ENCODE peak calls at places on chromosomes 7 and 10, in nine cellular contexts. One of them, this sample, is unnamed.

GRCh38 chr7:140251824-140252555 is 75.2 kb upstream of the KDM7A start:
- DNase-seq in PC-3: no peak
- DNase-seq in sigmoid colon: no peak
- DNase-seq in kidney epithelial cell: no peak
- DNase-seq in breast epithelium: no peak
- DNase-seq in psoas muscle: no peak
- DNase-seq in cardiac fibroblast: no peak
- DNase-seq in Caco-2: no peak
- DNase-seq in heart left ventricle: no peak
- DNase-seq in this sample: no peak

GRCh38 chr10:126216221-126216701 is 172.0 kb downstream of the ADAM12 start:
- DNase-seq in PC-3: no peak
- DNase-seq in sigmoid colon: no peak
- DNase-seq in kidney epithelial cell: no peak
- DNase-seq in breast epithelium: no peak
- DNase-seq in psoas muscle: no peak
- DNase-seq in cardiac fibroblast: peak; percentile 51
- DNase-seq in Caco-2: no peak
- DNase-seq in heart left ventricle: no peak
- DNase-seq in this sample: no peak

GRCh38 chr10:112778579-112778978 is 171.5 kb upstream of the TCF7L2 start:
- DNase-seq in PC-3: peak; percentile 65
- DNase-seq in sigmoid colon: no peak
- DNase-seq in kidney epithelial cell: no peak
- DNase-seq in breast epithelium: no peak
- DNase-seq in psoas muscle: no peak
- DNase-seq in cardiac fibroblast: peak; percentile 16
- DNase-seq in Caco-2: no peak
- DNase-seq in heart left ventricle: no peak
- DNase-seq in this sample: no peak

GRCh38 chr7:72444023-72444776 is 32.1 kb upstream of the CALN1 start:
- DNase-seq in PC-3: no peak
- DNase-seq in sigmoid colon: no peak
- DNase-seq in kidney epithelial cell: no peak
- DNase-seq in breast epithelium: no peak
- DNase-seq in psoas muscle: no peak
- DNase-seq in cardiac fibroblast: no peak
- DNase-seq in Caco-2: no peak
- DNase-seq in heart left ventricle: no peak
- DNase-seq in this sample: no peak

GRCh38 chr7:50584793-50585399 is 19.7 kb upstream of the DDC start:
- DNase-seq in PC-3: peak; percentile 87
- DNase-seq in sigmoid colon: no peak
- DNase-seq in kidney epithelial cell: peak; percentile 12
- DNase-seq in breast epithelium: peak; percentile 49
- DNase-seq in psoas muscle: no peak
- DNase-seq in cardiac fibroblast: no peak
- DNase-seq in Caco-2: peak; percentile 50
- DNase-seq in heart left ventricle: no peak
- DNase-seq in this sample: no peak

GRCh38 chr7:30175171-30175570 is 40.4 kb downstream of the MTURN start:
- DNase-seq in PC-3: no peak
- DNase-seq in sigmoid colon: no peak
- DNase-seq in kidney epithelial cell: no peak
- DNase-seq in breast epithelium: no peak
- DNase-seq in psoas muscle: no peak
- DNase-seq in cardiac fibroblast: peak; percentile 55
- DNase-seq in Caco-2: no peak
- DNase-seq in heart left ventricle: no peak
- DNase-seq in this sample: no peak

GRCh38 chr7:122689346-122690109 is 9.4 kb downstream of the RNF133 start:
- DNase-seq in PC-3: no peak
- DNase-seq in sigmoid colon: no peak
- DNase-seq in kidney epithelial cell: no peak
- DNase-seq in breast epithelium: no peak
- DNase-seq in psoas muscle: no peak
- DNase-seq in cardiac fibroblast: no peak
- DNase-seq in Caco-2: no peak
- DNase-seq in heart left ventricle: no peak
- DNase-seq in this sample: no peak

GRCh38 chr10:128709975-128710794 is 584.0 kb upstream of the MKI67 start:
- DNase-seq in PC-3: no peak
- DNase-seq in sigmoid colon: no peak
- DNase-seq in kidney epithelial cell: no peak
- DNase-seq in breast epithelium: peak; percentile 12
- DNase-seq in psoas muscle: no peak
- DNase-seq in cardiac fibroblast: no peak
- DNase-seq in Caco-2: no peak
- DNase-seq in heart left ventricle: no peak
- DNase-seq in this sample: no peak

GRCh38 chr10:117461766-117462423 is 80.7 kb upstream of the EMX2 start:
- DNase-seq in PC-3: peak; percentile 91
- DNase-seq in sigmoid colon: peak; percentile 95
- DNase-seq in kidney epithelial cell: peak; percentile 92
- DNase-seq in breast epithelium: no peak
- DNase-seq in psoas muscle: peak; percentile 65
- DNase-seq in cardiac fibroblast: peak; percentile 88
- DNase-seq in Caco-2: peak; percentile 58
- DNase-seq in heart left ventricle: no peak
- DNase-seq in this sample: no peak

GRCh38 chr7:157673573-157673972 is 336.8 kb downstream of the DNAJB6 start:
- DNase-seq in PC-3: no peak
- DNase-seq in sigmoid colon: peak; percentile 40
- DNase-seq in kidney epithelial cell: no peak
- DNase-seq in breast epithelium: no peak
- DNase-seq in psoas muscle: no peak
- DNase-seq in cardiac fibroblast: no peak
- DNase-seq in Caco-2: peak; percentile 32
- DNase-seq in heart left ventricle: no peak
- DNase-seq in this sample: no peak

DNA sequence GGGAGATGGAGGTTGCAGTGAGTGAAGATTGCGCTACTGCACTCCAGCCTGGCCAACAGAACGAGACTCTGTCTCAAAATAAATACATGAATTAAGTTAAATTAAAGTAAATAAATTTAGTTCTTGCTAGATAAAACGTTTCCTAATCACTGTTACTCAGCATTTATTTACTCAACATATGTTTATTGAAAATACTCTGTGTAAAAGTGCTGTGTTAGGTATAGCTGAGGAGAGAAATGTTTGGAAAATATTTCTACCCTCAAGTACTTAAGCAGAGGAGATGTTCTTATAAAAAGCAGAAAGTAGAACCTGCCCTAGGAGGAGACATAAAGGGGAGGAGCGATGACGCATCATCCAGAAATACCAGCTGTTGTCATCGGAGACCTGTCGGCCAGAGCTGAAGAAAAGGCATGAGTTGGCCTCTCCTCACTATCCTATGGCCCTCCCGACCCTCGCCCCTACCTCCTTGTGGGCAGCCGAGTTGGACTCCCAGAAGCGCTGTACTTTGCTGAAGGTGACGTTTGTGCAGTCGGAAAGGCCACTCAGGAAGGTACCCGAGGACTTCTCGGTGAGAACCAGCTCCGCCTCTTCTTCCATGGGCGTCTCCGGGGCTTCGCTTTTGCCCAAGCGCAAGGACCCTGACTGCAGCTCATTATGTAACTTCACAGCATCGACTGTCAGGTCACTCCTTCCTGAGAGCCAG is 1.1 kb downstream of the RRP12 start:
- DNase-seq in PC-3: peak; percentile 75
- DNase-seq in sigmoid colon: no peak
- DNase-seq in kidney epithelial cell: no peak
- DNase-seq in breast epithelium: no peak
- DNase-seq in psoas muscle: peak; percentile 51
- DNase-seq in cardiac fibroblast: peak; percentile 68
- DNase-seq in Caco-2: peak; percentile 67
- DNase-seq in heart left ventricle: no peak
- DNase-seq in this sample: no peak
- H3K4me3 ChIP-seq in PC-3: peak overlapping the region; percentile 99
- H3K4me3 ChIP-seq in sigmoid colon: peak overlapping the region; percentile 86
- H3K4me3 ChIP-seq in kidney epithelial cell: peak overlapping the region; percentile 85
- H3K4me3 ChIP-seq in breast epithelium: peak overlapping the region; percentile 76
- H3K4me3 ChIP-seq in psoas muscle: peak overlapping the region; percentile 96
- H3K4me3 ChIP-seq in cardiac fibroblast: peak overlapping the region; percentile 95
- H3K4me3 ChIP-seq in Caco-2: peak overlapping the region; percentile 89
- H3K4me3 ChIP-seq in heart left ventricle: peak overlapping the region; percentile 91
- H3K4me3 ChIP-seq in this sample: peak overlapping the region; percentile 95

DNA sequence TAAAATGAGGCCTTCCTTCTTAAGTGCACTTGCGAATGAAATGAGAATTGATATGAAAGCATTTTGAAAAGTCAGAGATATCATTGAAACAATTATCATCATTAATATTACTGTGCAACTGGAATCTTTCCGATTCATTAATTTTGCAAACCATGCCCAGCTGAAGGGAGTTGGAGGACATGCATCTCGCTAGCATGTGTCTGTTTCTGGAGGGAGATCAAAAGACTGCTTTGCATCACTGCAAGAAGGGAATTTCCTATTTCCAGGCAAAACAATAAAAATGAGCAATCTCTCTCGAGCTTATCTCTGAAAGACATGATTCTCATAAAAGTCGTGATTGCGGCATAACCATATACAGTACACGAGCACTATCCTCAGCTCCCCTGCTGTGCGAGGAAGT is 607.6 kb upstream of the DPP6 start:
- DNase-seq in PC-3: no peak
- DNase-seq in sigmoid colon: no peak
- DNase-seq in kidney epithelial cell: peak; percentile 7
- DNase-seq in breast epithelium: no peak
- DNase-seq in psoas muscle: no peak
- DNase-seq in cardiac fibroblast: no peak
- DNase-seq in Caco-2: no peak
- DNase-seq in heart left ventricle: no peak
- DNase-seq in this sample: no peak
- H3K4me3 ChIP-seq in PC-3: no peak overlapping the region
- H3K4me3 ChIP-seq in sigmoid colon: no peak overlapping the region
- H3K4me3 ChIP-seq in kidney epithelial cell: no peak overlapping the region
- H3K4me3 ChIP-seq in breast epithelium: no peak overlapping the region
- H3K4me3 ChIP-seq in psoas muscle: no peak overlapping the region
- H3K4me3 ChIP-seq in cardiac fibroblast: no peak overlapping the region
- H3K4me3 ChIP-seq in Caco-2: no peak overlapping the region
- H3K4me3 ChIP-seq in heart left ventricle: no peak overlapping the region
- H3K4me3 ChIP-seq in this sample: no peak overlapping the region

DNA sequence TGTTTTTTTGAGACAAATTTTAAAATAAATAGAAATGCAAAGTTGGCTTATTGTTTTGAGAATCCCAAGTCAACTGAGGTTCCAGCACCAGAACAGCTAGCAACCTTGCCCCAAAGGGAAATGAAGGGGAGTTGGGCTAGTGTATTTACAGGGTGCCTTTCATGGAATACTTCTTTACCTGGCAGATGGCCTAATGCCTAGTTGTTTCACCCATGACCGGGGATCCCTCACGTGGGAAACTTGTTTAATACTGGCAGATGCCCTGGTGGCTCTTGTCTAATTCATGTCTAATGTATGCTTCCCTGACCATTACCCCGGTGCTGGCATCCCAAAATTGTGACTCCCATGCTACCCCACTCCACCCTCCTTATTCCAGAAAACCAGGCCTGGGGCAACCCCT is 861.1 kb upstream of the ZWINT start:
- DNase-seq in PC-3: no peak
- DNase-seq in sigmoid colon: no peak
- DNase-seq in kidney epithelial cell: no peak
- DNase-seq in breast epithelium: no peak
- DNase-seq in psoas muscle: no peak
- DNase-seq in cardiac fibroblast: no peak
- DNase-seq in Caco-2: no peak
- DNase-seq in heart left ventricle: no peak
- DNase-seq in this sample: no peak
- H3K4me3 ChIP-seq in PC-3: no peak overlapping the region
- H3K4me3 ChIP-seq in sigmoid colon: no peak overlapping the region
- H3K4me3 ChIP-seq in kidney epithelial cell: no peak overlapping the region
- H3K4me3 ChIP-seq in breast epithelium: no peak overlapping the region
- H3K4me3 ChIP-seq in psoas muscle: no peak overlapping the region
- H3K4me3 ChIP-seq in cardiac fibroblast: no peak overlapping the region
- H3K4me3 ChIP-seq in Caco-2: no peak overlapping the region
- H3K4me3 ChIP-seq in heart left ventricle: no peak overlapping the region
- H3K4me3 ChIP-seq in this sample: no peak overlapping the region

GRCh38 chr7:27175005-27175625 is 995 bp upstream of the HOXA10 start:
- DNase-seq in PC-3: peak; percentile 89
- DNase-seq in sigmoid colon: peak; percentile 87
- DNase-seq in kidney epithelial cell: no peak
- DNase-seq in breast epithelium: no peak
- DNase-seq in psoas muscle: no peak
- DNase-seq in cardiac fibroblast: no peak
- DNase-seq in Caco-2: peak; percentile 29
- DNase-seq in heart left ventricle: no peak
- DNase-seq in this sample: peak; percentile 36

GRCh38 chr7:27173412-27174076 is 576 bp downstream of the HOXA10 start:
- DNase-seq in PC-3: no peak
- DNase-seq in sigmoid colon: peak; percentile 74
- DNase-seq in kidney epithelial cell: no peak
- DNase-seq in breast epithelium: no peak
- DNase-seq in psoas muscle: no peak
- DNase-seq in cardiac fibroblast: no peak
- DNase-seq in Caco-2: peak; percentile 34
- DNase-seq in heart left ventricle: no peak
- DNase-seq in this sample: peak; percentile 40

GRCh38 chr7:27172823-27173411 is 1.2 kb downstream of the HOXA10 start:
- DNase-seq in PC-3: peak; percentile 87
- DNase-seq in sigmoid colon: peak; percentile 95
- DNase-seq in kidney epithelial cell: no peak
- DNase-seq in breast epithelium: no peak
- DNase-seq in psoas muscle: no peak
- DNase-seq in cardiac fibroblast: no peak
- DNase-seq in Caco-2: peak; percentile 54
- DNase-seq in heart left ventricle: no peak
- DNase-seq in this sample: peak; percentile 53

GRCh38 chr7:27175626-27176342 is 1.7 kb upstream of the HOXA10 start:
- DNase-seq in PC-3: no peak
- DNase-seq in sigmoid colon: peak; percentile 78
- DNase-seq in kidney epithelial cell: no peak
- DNase-seq in breast epithelium: no peak
- DNase-seq in psoas muscle: no peak
- DNase-seq in cardiac fibroblast: no peak
- DNase-seq in Caco-2: peak; percentile 26
- DNase-seq in heart left ventricle: no peak
- DNase-seq in this sample: no peak

DNA sequence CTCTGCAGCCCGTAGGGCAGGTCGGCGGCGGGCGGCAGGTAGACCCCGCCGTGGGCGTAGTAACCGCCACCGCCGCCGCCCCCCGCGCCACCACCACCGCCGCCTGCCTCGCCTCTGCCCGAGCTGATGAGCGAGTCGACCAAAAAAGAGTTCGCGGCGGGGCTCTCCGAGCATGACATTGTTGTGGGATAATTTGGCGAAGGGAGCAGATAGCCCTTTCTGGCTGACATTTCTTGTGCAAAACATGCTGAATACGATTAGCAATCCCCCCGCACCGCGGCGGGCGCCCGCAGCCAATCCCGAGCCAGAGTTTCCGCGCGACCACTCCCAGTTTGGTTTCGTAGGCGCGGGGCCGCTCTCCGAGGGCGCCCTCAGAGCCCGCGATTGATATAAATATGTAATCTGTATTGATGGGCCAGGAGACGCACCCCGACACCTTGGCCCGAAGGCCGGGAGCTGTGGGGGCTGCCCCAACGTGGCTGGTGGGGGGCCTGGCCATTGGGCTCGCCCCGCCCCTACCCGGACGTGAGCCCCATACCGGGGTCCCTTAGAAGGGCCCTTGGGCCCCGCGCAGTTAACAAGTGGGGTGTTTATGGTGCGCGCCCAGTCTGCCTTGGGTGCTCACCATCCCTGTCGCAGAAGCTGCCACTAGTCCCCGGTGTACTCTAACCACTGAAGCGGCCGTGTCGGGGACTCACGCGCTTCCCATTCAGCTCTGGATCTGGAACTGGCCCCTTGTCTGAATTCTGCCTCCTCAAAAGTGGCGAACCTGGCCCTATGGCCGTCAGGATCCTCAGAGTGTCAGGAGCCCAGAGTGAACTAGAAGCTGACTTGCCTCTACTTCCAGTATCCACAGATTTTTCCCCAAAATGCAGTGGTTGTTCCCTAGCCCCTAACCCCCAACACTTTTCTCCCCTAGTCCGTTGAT is at the start of gene HOXA10:
- DNase-seq in PC-3: peak; percentile 73
- DNase-seq in sigmoid colon: peak; percentile 88
- DNase-seq in kidney epithelial cell: no peak
- DNase-seq in breast epithelium: no peak
- DNase-seq in psoas muscle: no peak
- DNase-seq in cardiac fibroblast: no peak
- DNase-seq in Caco-2: peak; percentile 33
- DNase-seq in heart left ventricle: no peak
- DNase-seq in this sample: no peak
- H3K4me3 ChIP-seq in PC-3: peak within 1 kb of the TSS; percentile 84
- H3K4me3 ChIP-seq in sigmoid colon: peak within 1 kb of the TSS; percentile 83
- H3K4me3 ChIP-seq in kidney epithelial cell: peak within 1 kb of the TSS; percentile 72
- H3K4me3 ChIP-seq in breast epithelium: peak within 1 kb of the TSS; percentile 91
- H3K4me3 ChIP-seq in psoas muscle: peak within 1 kb of the TSS; percentile 79
- H3K4me3 ChIP-seq in cardiac fibroblast: no peak within 1 kb of the TSS
- H3K4me3 ChIP-seq in Caco-2: peak within 1 kb of the TSS; percentile 64
- H3K4me3 ChIP-seq in heart left ventricle: peak within 1 kb of the TSS; percentile 34
- H3K4me3 ChIP-seq in this sample: peak within 1 kb of the TSS; percentile 23